ENCODE peak calls at places on chromosomes 12 and 14, in ten cellular contexts. D, K, G, I, A, Q, H, N, M and Z are unnamed samples.
A peak's percentile ranks its signal among the peaks of the same experiment; 100 is the strongest.

GRCh38 chr12:55009171-55009570 is 10.6 kb upstream of the NEUROD4 start:
- DNase-seq in D (no peak), K (no peak), G (no peak), I (no peak), A (no peak), Q (no peak), H (no peak), N (no peak), M (no peak), Z (no peak)

GRCh38 chr12:100779191-100779590 is 15.4 kb upstream of the ANO4 start:
- DNase-seq in D (no peak), K (no peak), G (no peak), I (no peak), A (no peak), Q (no peak), H (no peak), N (no peak), M (no peak), Z (peak; percentile 2)

GRCh38 chr14:104967414-104968152 is 10.6 kb downstream of the AHNAK2 start:
- DNase-seq in D (no peak), K (no peak), G (peak; percentile 14), I (no peak), A (no peak), Q (peak; percentile 59), H (peak; percentile 49), N (peak; percentile 40), M (peak; percentile 65), Z (no peak)

GRCh38 chr12:104805186-104805585 is 152.9 kb downstream of the SLC41A2 start:
- DNase-seq in D (no peak), K (no peak), G (peak; percentile 92), I (no peak), A (no peak), Q (peak; percentile 85), H (no peak), N (peak; percentile 73), M (no peak), Z (no peak)

GRCh38 chr12:18250313-18250916 is 10.9 kb upstream of the PIK3C2G start:
- DNase-seq in D (no peak), K (no peak), G (peak; percentile 39), I (no peak), A (no peak), Q (peak; percentile 78), H (peak; percentile 88), N (peak; percentile 84), M (peak; percentile 87), Z (peak; percentile 27)

GRCh38 chr12:111446044-111446581 is 40.4 kb downstream of the SH2B3 start:
- DNase-seq in D (peak; percentile 17), K (peak; percentile 27), G (no peak), I (no peak), A (no peak), Q (no peak), H (no peak), N (peak; percentile 69), M (no peak), Z (peak; percentile 59)

GRCh38 chr12:27012982-27013255 is 1.3 kb downstream of the TM7SF3 start:
- DNase-seq in D (no peak), K (no peak), G (no peak), I (no peak), A (no peak), Q (no peak), H (no peak), N (no peak), M (no peak), Z (no peak)

GRCh38 chr14:96576359-96576758 is 74.2 kb downstream of the PAPOLA start:
- DNase-seq in D (no peak), K (no peak), G (no peak), I (no peak), A (no peak), Q (no peak), H (no peak), N (no peak), M (no peak), Z (no peak)

GRCh38 chr14:68668531-68668930 is 124.3 kb downstream of the ZFP36L1 start:
- DNase-seq in D (no peak), K (no peak), G (no peak), I (no peak), A (no peak), Q (no peak), H (no peak), N (no peak), M (no peak), Z (no peak)

GRCh38 chr12:130835436-130835835 is 3.6 kb downstream of the STX2 start:
- DNase-seq in D (no peak), K (no peak), G (no peak), I (no peak), A (no peak), Q (no peak), H (no peak), N (no peak), M (no peak), Z (no peak)

GRCh38 chr14:91237219-91237618 is 7.3 kb downstream of the GPR68 start:
- DNase-seq in D (no peak), K (no peak), G (peak; percentile 94), I (no peak), A (no peak), Q (peak; percentile 88), H (no peak), N (peak; percentile 71), M (no peak), Z (no peak)

GRCh38 chr12:75660107-75660530 is 148.7 kb upstream of the KRR1 start:
- DNase-seq in D (no peak), K (no peak), G (peak; percentile 96), I (no peak), A (no peak), Q (peak; percentile 91), H (no peak), N (peak; percentile 86), M (no peak), Z (no peak)

GRCh38 chr12:10716704-10717315 is 6.3 kb downstream of the YBX3 start:
- DNase-seq in D (peak; percentile 31), K (no peak), G (peak; percentile 93), I (no peak), A (no peak), Q (peak; percentile 94), H (no peak), N (peak; percentile 89), M (peak; percentile 74), Z (peak; percentile 50)

GRCh38 chr12:10716277-10716676 is 6.8 kb downstream of the YBX3 start:
- DNase-seq in D (no peak), K (no peak), G (no peak), I (no peak), A (no peak), Q (no peak), H (no peak), N (no peak), M (no peak), Z (no peak)

GRCh38 chr12:10718279-10718821 is 4.8 kb downstream of the YBX3 start:
- DNase-seq in D (no peak), K (no peak), G (peak; percentile 80), I (no peak), A (no peak), Q (peak; percentile 86), H (peak; percentile 27), N (peak; percentile 81), M (peak; percentile 23), Z (peak; percentile 32)

GRCh38 chr12:10717410-10717809 is 5.7 kb downstream of the YBX3 start:
- DNase-seq in D (no peak), K (no peak), G (peak; percentile 51), I (no peak), A (no peak), Q (peak; percentile 44), H (no peak), N (no peak), M (no peak), Z (peak; percentile 13)

GRCh38 chr12:10715491-10715890 is 7.6 kb downstream of the YBX3 start:
- DNase-seq in D (no peak), K (no peak), G (no peak), I (no peak), A (peak; percentile 62), Q (no peak), H (no peak), N (no peak), M (no peak), Z (no peak)
- H3K4me3 ChIP-seq in D (no peak overlapping the region), K (no peak overlapping the region), G (no peak overlapping the region), I (no peak overlapping the region), A (no peak overlapping the region), Q (no peak overlapping the region), H (no peak overlapping the region), N (no peak overlapping the region), M (no peak overlapping the region), Z (no peak overlapping the region)

DNA sequence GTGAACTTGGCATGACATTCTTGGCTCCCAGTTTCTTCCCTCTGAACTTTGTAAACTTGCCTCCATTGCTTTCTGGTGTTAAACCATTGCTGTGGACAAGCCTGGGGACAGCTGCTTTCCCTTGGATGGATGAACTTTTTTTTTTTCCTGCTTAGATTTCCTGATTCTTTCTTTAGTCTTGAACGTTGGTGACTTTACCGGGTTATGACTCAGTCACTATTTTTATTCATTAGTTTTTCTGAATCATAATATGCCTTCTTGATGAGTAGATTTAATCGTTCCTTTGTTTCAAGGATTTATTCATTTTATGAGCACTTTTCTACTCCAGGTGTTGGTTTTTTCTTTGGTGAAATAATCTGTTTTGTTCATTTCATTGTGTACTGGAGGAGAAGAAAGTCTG is 155.0 kb upstream of the RTL1 start:
- DNase-seq in D (no peak), K (no peak), G (peak; percentile 43), I (no peak), A (no peak), Q (no peak), H (no peak), N (peak; percentile 38), M (no peak), Z (no peak)
- H3K4me3 ChIP-seq in D (no peak overlapping the region), K (no peak overlapping the region), G (no peak overlapping the region), I (no peak overlapping the region), A (no peak overlapping the region), Q (no peak overlapping the region), H (no peak overlapping the region), N (no peak overlapping the region), M (no peak overlapping the region), Z (no peak overlapping the region)

DNA sequence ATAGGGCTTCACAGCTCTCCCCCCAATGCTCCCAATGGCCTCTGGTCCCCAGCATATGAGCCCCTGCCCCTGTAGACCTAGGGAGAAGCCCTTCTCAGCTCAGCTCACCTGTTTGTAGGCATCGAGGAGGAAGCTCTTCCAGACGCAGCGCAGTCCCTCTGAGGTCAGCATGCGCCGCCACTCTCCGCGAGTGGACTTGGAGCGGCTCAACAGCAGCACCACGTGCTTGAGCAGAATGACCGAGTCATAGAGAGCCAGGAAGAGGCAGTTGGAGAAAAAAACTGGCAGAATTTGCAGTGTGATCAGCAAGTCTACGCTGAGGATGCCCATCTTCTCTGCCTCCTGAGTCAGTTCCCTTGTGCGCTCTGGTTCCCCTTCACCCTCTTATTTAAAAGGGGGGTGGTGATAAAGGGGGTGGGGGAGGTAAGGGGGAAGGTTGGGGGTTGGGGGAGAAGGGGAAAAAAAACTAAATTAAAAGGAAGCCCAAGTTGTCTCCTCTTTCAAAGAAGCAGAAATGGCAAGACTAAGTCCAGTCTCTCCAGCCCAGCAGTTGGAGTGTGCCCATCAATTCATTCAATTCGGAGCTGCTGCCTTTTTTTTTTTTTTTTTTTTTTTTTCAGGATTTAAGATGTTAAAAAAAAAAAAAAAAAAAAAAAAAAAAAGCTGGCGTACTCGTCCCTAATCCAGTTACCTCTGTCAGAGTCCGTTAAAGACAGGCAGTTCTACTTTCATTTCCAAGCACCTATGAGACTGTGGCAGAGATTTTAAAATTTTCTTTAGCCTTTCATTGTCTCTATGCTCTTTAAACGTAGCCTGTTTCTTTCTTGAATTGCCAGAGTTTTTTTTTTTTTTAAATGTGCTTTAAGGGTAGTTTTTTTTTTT is at the start of gene DIO2:
- DNase-seq in D (no peak), K (peak; percentile 51), G (peak; percentile 71), I (no peak), A (no peak), Q (no peak), H (no peak), N (peak; percentile 60), M (peak; percentile 11), Z (no peak)
- H3K4me3 ChIP-seq in D (peak within 1 kb of the TSS; percentile 29), K (peak within 1 kb of the TSS; percentile 43), G (peak within 1 kb of the TSS; percentile 53), I (no peak within 1 kb of the TSS), A (no peak within 1 kb of the TSS), Q (peak within 1 kb of the TSS; percentile 31), H (no peak within 1 kb of the TSS), N (peak within 1 kb of the TSS; percentile 22), M (peak within 1 kb of the TSS; percentile 33), Z (no peak within 1 kb of the TSS)

GRCh38 chr14:60753264-60754126 is 18.9 kb downstream of the MNAT1 start:
- DNase-seq in D (peak; percentile 34), K (no peak), G (peak; percentile 43), I (peak; percentile 87), A (peak; percentile 85), Q (peak; percentile 35), H (no peak), N (no peak), M (no peak), Z (no peak)
- H3K4me3 ChIP-seq in D (no peak overlapping the region), K (no peak overlapping the region), G (no peak overlapping the region), I (peak overlapping the region; percentile 4), A (peak overlapping the region; percentile 22), Q (no peak overlapping the region), H (no peak overlapping the region), N (no peak overlapping the region), M (no peak overlapping the region), Z (no peak overlapping the region)